ENCODE peak calls at places on chromosomes 6 and 20, in five cellular contexts. E, U, T, X and G are unnamed samples.

GRCh38 chr20:3307695-3308094 is 68.7 kb upstream of the SLC4A11 start:
- DNase-seq in E (no peak), U (no peak), T (no peak), X (no peak), G (no peak)

GRCh38 chr6:88982720-88983119 is 19.3 kb upstream of the RNGTT start:
- DNase-seq in E (no peak), U (peak; percentile 58), T (peak; percentile 78), X (peak; percentile 91), G (peak; percentile 75)

GRCh38 chr6:27608916-27609883 is 136.3 kb upstream of the ZNF184 start:
- DNase-seq in E (no peak), U (no peak), T (peak; percentile 90), X (no peak), G (peak; percentile 71)

GRCh38 chr6:46719099-46719498 is 16.1 kb downstream of the PLA2G7 start:
- DNase-seq in E (no peak), U (no peak), T (no peak), X (no peak), G (no peak)

GRCh38 chr20:4513720-4514119 is 208.0 kb upstream of the PRND start:
- DNase-seq in E (no peak), U (no peak), T (no peak), X (no peak), G (no peak)

GRCh38 chr6:25369450-25370086 is 90.4 kb downstream of the CARMIL1 start:
- DNase-seq in E (no peak), U (no peak), T (peak; percentile 32), X (no peak), G (no peak)

GRCh38 chr6:29425075-29425474 is 10.3 kb downstream of the OR12D1 start:
- DNase-seq in E (no peak), U (no peak), T (no peak), X (no peak), G (no peak)

GRCh38 chr20:43755390-43755789 is 28.6 kb upstream of the GTSF1L start:
- DNase-seq in E (no peak), U (no peak), T (no peak), X (no peak), G (no peak)

GRCh38 chr6:42820509-42821340 is 38.9 kb downstream of the BICRAL start:
- DNase-seq in E (no peak), U (no peak), T (peak; percentile 30), X (peak; percentile 67), G (peak; percentile 32)